ENCODE peak calls at places on chromosome 3, in four cellular contexts. One of them, this sample, is unnamed.

GRCh38 chr3:171556133-171556532 is 95.9 kb upstream of the TNIK start:
- DNase-seq in MM.1S: no peak
- DNase-seq in GM23248: no peak
- DNase-seq in HCT116: no peak
- DNase-seq in this sample: no peak

GRCh38 chr3:46965151-46965550 is 11.4 kb downstream of the CCDC12 start:
- DNase-seq in HCT116: no peak
- DNase-seq in MM.1S: no peak
- DNase-seq in GM23248: no peak
- DNase-seq in this sample: no peak

GRCh38 chr3:141878812-141879211 is 2.4 kb downstream of the ATP1B3 start:
- DNase-seq in HCT116: no peak
- DNase-seq in MM.1S: no peak
- DNase-seq in GM23248: peak; percentile 53
- DNase-seq in this sample: no peak

GRCh38 chr3:16990163-16990562 is 105.4 kb downstream of the PLCL2 start:
- DNase-seq in MM.1S: no peak
- DNase-seq in HCT116: no peak
- DNase-seq in GM23248: no peak
- DNase-seq in this sample: no peak

GRCh38 chr3:52787672-52788625 is 6.6 kb upstream of the ITIH3 start:
- DNase-seq in GM23248: peak; percentile 51
- DNase-seq in MM.1S: no peak
- DNase-seq in HCT116: no peak
- DNase-seq in this sample: no peak

GRCh38 chr3:107367353-107367752 is 9.9 kb upstream of the CCDC54 start:
- DNase-seq in GM23248: peak; percentile 77
- DNase-seq in HCT116: peak; percentile 6
- DNase-seq in MM.1S: no peak
- DNase-seq in this sample: no peak

GRCh38 chr3:9600597-9600996 is 47.0 kb upstream of the LHFPL4 start:
- DNase-seq in GM23248: peak; percentile 34
- DNase-seq in HCT116: no peak
- DNase-seq in MM.1S: no peak
- DNase-seq in this sample: no peak

GRCh38 chr3:16055606-16056209 is 118.8 kb upstream of the GALNT15 start:
- DNase-seq in MM.1S: no peak
- DNase-seq in GM23248: peak; percentile 21
- DNase-seq in HCT116: no peak
- DNase-seq in this sample: no peak

GRCh38 chr3:187169231-187169960 is 27.9 kb upstream of the RTP1 start:
- DNase-seq in MM.1S: no peak
- DNase-seq in GM23248: no peak
- DNase-seq in HCT116: no peak
- DNase-seq in this sample: no peak

GRCh38 chr3:31880020-31880419 is 101.0 kb downstream of the OSBPL10 start:
- DNase-seq in GM23248: peak; percentile 20
- DNase-seq in HCT116: no peak
- DNase-seq in MM.1S: no peak
- DNase-seq in this sample: no peak

GRCh38 chr3:158313344-158313927 is 203.5 kb downstream of the RSRC1 start:
- DNase-seq in HCT116: peak; percentile 39
- DNase-seq in MM.1S: peak; percentile 70
- DNase-seq in GM23248: peak; percentile 32
- DNase-seq in this sample: peak; percentile 27

GRCh38 chr3:64426551-64426950 is 201.3 kb upstream of the PRICKLE2 start:
- DNase-seq in HCT116: no peak
- DNase-seq in GM23248: no peak
- DNase-seq in MM.1S: no peak
- DNase-seq in this sample: no peak

GRCh38 chr3:82462977-82463376 is 701.5 kb upstream of the GBE1 start:
- DNase-seq in GM23248: no peak
- DNase-seq in HCT116: no peak
- DNase-seq in MM.1S: no peak
- DNase-seq in this sample: no peak

GRCh38 chr3:84738101-84738500 is 220.7 kb upstream of the CADM2 start:
- DNase-seq in HCT116: no peak
- DNase-seq in MM.1S: no peak
- DNase-seq in GM23248: no peak
- DNase-seq in this sample: no peak

GRCh38 chr3:197327701-197328100 is 29.3 kb upstream of the DLG1 start:
- DNase-seq in HCT116: no peak
- DNase-seq in GM23248: peak; percentile 40
- DNase-seq in MM.1S: no peak
- DNase-seq in this sample: no peak

GRCh38 chr3:96449803-96450202 is 364.6 kb upstream of the EPHA6 start:
- DNase-seq in MM.1S: no peak
- DNase-seq in GM23248: no peak
- DNase-seq in HCT116: no peak
- DNase-seq in this sample: peak; percentile 11

GRCh38 chr3:57570878-57571277 is 14.8 kb downstream of the PDE12 start:
- DNase-seq in HCT116: no peak
- DNase-seq in GM23248: no peak
- DNase-seq in MM.1S: no peak
- DNase-seq in this sample: no peak

GRCh38 chr3:72273615-72274014 is 488.7 kb upstream of the PROK2 start:
- DNase-seq in GM23248: peak; percentile 58
- DNase-seq in MM.1S: no peak
- DNase-seq in HCT116: no peak
- DNase-seq in this sample: peak; percentile 63

GRCh38 chr3:24368605-24369004 is 126.0 kb downstream of the THRB start:
- DNase-seq in GM23248: no peak
- DNase-seq in MM.1S: no peak
- DNase-seq in HCT116: no peak
- DNase-seq in this sample: no peak

GRCh38 chr3:194671511-194671899 is 486 bp downstream of the LSG1 start:
- DNase-seq in HCT116: peak; percentile 24
- DNase-seq in MM.1S: peak; percentile 72
- DNase-seq in GM23248: peak; percentile 74
- DNase-seq in this sample: peak; percentile 40

GRCh38 chr3:134651347-134652041 is 672 bp upstream of the KY start:
- DNase-seq in MM.1S: peak; percentile 57
- DNase-seq in HCT116: no peak
- DNase-seq in GM23248: peak; percentile 53
- DNase-seq in this sample: peak; percentile 31

GRCh38 chr3:160381470-160381869 is 17.6 kb downstream of the IFT80 start:
- DNase-seq in HCT116: no peak
- DNase-seq in GM23248: peak; percentile 87
- DNase-seq in MM.1S: no peak
- DNase-seq in this sample: no peak

GRCh38 chr3:13896473-13897154 is 16.7 kb upstream of the WNT7A start:
- DNase-seq in GM23248: peak; percentile 86
- DNase-seq in HCT116: peak; percentile 63
- DNase-seq in MM.1S: peak; percentile 77
- DNase-seq in this sample: peak; percentile 88

GRCh38 chr3:13902648-13903238 is 22.9 kb upstream of the WNT7A start:
- DNase-seq in HCT116: no peak
- DNase-seq in MM.1S: no peak
- DNase-seq in GM23248: no peak
- DNase-seq in this sample: no peak

DNA sequence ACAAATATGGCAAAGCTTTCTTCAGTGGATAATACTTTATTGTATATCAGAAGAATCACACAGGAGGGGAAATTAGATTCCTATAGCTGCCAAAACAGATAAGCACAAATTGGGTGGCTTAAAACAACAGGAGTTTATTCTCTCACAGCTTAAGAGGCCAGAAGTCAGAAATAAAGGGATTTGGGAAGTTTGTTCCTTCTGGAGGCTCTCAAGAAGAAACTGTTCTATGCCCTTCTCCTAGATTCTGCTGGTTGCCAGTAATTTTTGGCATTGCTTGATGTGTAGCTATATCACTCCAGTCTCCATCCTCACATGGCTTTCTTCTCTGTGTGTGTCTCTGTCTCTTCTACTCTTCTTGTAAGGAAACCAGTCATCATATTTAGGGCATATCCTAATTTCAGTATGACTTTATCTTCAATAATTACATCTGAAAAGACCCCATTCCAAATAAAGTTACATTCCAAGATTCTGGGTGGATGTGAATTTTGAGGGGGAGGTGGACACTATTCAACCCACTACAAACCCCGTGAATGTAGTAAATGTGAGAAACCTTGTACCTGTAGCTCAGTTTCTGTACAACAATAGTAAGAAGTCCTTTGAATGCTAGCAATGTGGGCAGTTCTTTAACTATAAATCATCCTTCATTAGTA is 22.2 kb upstream of the WNT7A start:
- DNase-seq in GM23248: no peak
- DNase-seq in HCT116: no peak
- DNase-seq in MM.1S: no peak
- DNase-seq in this sample: no peak
- H3K9me3 ChIP-seq in GM23248: no peaks in the 10 kb centered on the region
- H3K9me3 ChIP-seq in HCT116: peaks cover 15% of the 10 kb centered on the region
- H3K9me3 ChIP-seq in MM.1S: no peaks in the 10 kb centered on the region
- H3K9me3 ChIP-seq in this sample: peaks cover 23% of the 10 kb centered on the region

DNA sequence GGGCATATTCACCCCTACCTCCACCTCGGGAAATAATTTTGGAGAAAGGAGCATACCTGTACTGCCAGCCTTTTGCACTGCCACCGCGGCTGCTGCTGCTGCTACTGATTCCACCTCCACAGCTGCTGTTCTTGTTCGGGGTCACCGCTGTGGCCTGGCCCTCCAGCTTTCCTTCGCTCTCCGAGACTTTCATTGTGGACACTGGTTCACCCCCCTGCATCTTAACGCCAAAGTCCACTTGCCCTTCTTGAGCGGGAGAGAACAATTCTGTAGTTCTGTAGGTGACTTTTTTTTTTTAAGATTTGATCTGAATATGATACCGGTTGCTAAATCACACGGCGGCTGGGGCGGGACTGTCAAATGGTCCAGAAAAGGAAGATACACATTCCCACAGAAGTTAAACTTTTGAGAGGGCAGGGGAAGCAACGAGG is 701 bp downstream of the OSBPL11 start:
- DNase-seq in GM23248: peak; percentile 61
- DNase-seq in HCT116: no peak
- DNase-seq in MM.1S: peak; percentile 13
- DNase-seq in this sample: peak; percentile 53
- TF ChIP-seq EZH2phosphoT487 in GM23248: no peak
- TF ChIP-seq EZH2phosphoT487 in HCT116: no peak
- TF ChIP-seq EZH2phosphoT487 in MM.1S: no peak
- TF ChIP-seq EZH2phosphoT487 in this sample: no peak

DNA sequence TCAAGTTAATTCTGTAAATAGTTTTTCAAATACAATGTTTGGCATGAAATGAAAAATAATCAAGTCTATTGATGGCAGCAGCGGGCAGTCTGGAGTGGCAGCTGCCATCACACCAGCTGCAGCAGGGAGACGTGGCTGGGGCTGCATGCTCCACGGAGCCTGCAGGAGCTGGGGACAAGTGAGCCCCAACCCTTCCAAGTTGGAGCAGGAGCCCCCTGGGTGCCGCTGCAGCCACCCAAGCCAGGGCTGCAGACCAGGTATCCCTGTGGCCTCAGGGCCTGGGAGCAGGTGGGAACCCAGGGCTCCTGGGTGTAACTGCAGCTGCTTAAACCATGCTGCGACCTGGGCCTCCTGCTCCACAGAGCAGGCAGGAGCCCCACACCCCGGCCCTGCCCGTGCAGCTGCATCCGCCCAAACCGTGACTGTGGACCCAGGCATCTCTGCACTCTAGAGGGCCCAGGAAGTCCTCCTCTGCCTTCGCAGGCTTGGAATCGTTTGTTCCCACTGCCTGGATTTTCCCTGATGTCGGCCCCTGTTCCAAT is 257.4 kb downstream of the PLOD2 start:
- DNase-seq in GM23248: no peak
- DNase-seq in MM.1S: no peak
- DNase-seq in HCT116: no peak
- DNase-seq in this sample: no peak
- H3K9ac ChIP-seq in GM23248: no peak overlapping the region
- H3K9ac ChIP-seq in MM.1S: no peak overlapping the region
- H3K9ac ChIP-seq in HCT116: no peak overlapping the region
- H3K9ac ChIP-seq in this sample: no peak overlapping the region

DNA sequence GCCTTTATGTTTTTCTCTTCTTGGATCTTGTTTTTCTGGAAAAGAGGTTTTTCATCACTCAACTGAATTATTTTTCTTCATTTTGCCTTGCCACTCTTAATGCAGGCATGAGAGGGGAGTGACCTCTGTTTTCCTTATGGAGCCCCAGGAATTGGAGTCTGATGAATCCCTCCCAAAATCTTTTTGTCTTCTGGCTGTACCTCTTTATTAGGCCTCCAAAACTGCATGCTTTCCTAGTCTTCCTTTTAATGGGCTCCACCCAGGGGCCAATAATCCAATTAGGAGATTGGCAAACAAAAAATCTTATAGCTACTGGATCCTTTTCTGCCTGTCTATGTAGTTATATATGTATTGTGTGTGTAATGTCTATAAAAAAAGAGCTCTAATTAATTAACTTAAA is 192.4 kb upstream of the PEX5L start:
- DNase-seq in MM.1S: no peak
- DNase-seq in GM23248: no peak
- DNase-seq in HCT116: no peak
- DNase-seq in this sample: peak; percentile 8
- H3K9me3 ChIP-seq in MM.1S: no peaks in the 10 kb centered on the region
- H3K9me3 ChIP-seq in GM23248: no peaks in the 10 kb centered on the region
- H3K9me3 ChIP-seq in HCT116: peaks cover 5% of the 10 kb centered on the region
- H3K9me3 ChIP-seq in this sample: peaks cover 30% of the 10 kb centered on the region